ENCODE peak calls at places on chromosomes 7 and 10, in seven cellular contexts. B is uterus; G is bronchial epithelial cell; R is naive thymus-derived CD4-positive, alpha-beta T cell; Y is HL-60; Z is cardiac muscle cell; I is colonic mucosa. U is an unnamed sample.

GRCh38 chr7:28481131-28481926 is 69.0 kb downstream of the CREB5 start:
- DNase-seq in I (no peak), R (no peak), Z (peak; percentile 71), Y (no peak), G (no peak), B (no peak), U (no peak)

GRCh38 chr7:99652671-99653070 is 27.1 kb downstream of the CYP3A5 start:
- DNase-seq in R (no peak), G (no peak), B (no peak), Y (no peak), I (no peak), Z (no peak), U (no peak)

GRCh38 chr10:111116762-111117445 is 40.1 kb downstream of the ADRA2A start:
- DNase-seq in Y (no peak), G (no peak), I (peak; percentile 54), R (no peak), B (no peak), Z (no peak), U (no peak)

GRCh38 chr7:1056785-1057410 is 12.6 kb downstream of the GPR146 start:
- DNase-seq in Y (no peak), I (no peak), Z (no peak), B (no peak), R (no peak), G (no peak), U (no peak)

GRCh38 chr7:78015574-78016260 is 217.1 kb downstream of the PHTF2 start:
- DNase-seq in Z (peak; percentile 53), R (no peak), Y (no peak), G (no peak), I (no peak), B (no peak), U (no peak)

GRCh38 chr10:99394761-99395386 is 35.5 kb downstream of the GOT1 start:
- DNase-seq in B (no peak), Y (no peak), R (no peak), G (peak; percentile 85), I (no peak), Z (no peak), U (no peak)

GRCh38 chr10:24851595-24851994 is 100.8 kb downstream of the PRTFDC1 start:
- DNase-seq in B (no peak), Y (no peak), G (peak; percentile 90), R (peak; percentile 29), I (peak; percentile 63), Z (peak; percentile 53), U (peak; percentile 4)

GRCh38 chr10:78292987-78293865 is 259.6 kb downstream of the RPS24 start:
- DNase-seq in Y (no peak), I (no peak), Z (peak; percentile 22), B (no peak), G (no peak), R (no peak), U (no peak)

GRCh38 chr10:125232841-125233240 is 72.5 kb upstream of the CTBP2 start:
- DNase-seq in B (no peak), Y (no peak), I (no peak), Z (no peak), G (peak; percentile 54), R (no peak), U (no peak)

GRCh38 chr10:118723467-118723866 is 31.3 kb downstream of the CACUL1 start:
- DNase-seq in Y (no peak), B (no peak), G (no peak), I (no peak), Z (peak; percentile 52), R (no peak), U (no peak)

GRCh38 chr10:7767209-7767608 is 20.6 kb downstream of the KIN start:
- DNase-seq in R (no peak), B (no peak), I (no peak), Z (peak; percentile 70), Y (no peak), G (peak; percentile 18), U (no peak)

GRCh38 chr10:86956195-86956840 is 1.1 kb downstream of the MMRN2 start:
- DNase-seq in R (no peak), Z (no peak), B (no peak), I (no peak), Y (no peak), G (no peak), U (no peak)

GRCh38 chr7:65749518-65749917 is 123.4 kb upstream of the VKORC1L1 start:
- DNase-seq in Y (peak; percentile 77), I (no peak), Z (no peak), G (no peak), R (no peak), B (no peak), U (no peak)

GRCh38 chr7:95092332-95092731 is 184.9 kb downstream of the PPP1R9A start:
- DNase-seq in Y (no peak), B (no peak), I (no peak), Z (no peak), R (no peak), G (no peak), U (no peak)

GRCh38 chr10:13483073-13483472 is 45.7 kb downstream of the BEND7 start:
- DNase-seq in Y (no peak), I (no peak), G (no peak), Z (no peak), R (no peak), B (no peak), U (no peak)

GRCh38 chr7:49038821-49039358 is 114.5 kb downstream of the CDC14C start:
- DNase-seq in Z (no peak), B (no peak), I (no peak), R (no peak), G (no peak), Y (no peak), U (no peak)

DNA sequence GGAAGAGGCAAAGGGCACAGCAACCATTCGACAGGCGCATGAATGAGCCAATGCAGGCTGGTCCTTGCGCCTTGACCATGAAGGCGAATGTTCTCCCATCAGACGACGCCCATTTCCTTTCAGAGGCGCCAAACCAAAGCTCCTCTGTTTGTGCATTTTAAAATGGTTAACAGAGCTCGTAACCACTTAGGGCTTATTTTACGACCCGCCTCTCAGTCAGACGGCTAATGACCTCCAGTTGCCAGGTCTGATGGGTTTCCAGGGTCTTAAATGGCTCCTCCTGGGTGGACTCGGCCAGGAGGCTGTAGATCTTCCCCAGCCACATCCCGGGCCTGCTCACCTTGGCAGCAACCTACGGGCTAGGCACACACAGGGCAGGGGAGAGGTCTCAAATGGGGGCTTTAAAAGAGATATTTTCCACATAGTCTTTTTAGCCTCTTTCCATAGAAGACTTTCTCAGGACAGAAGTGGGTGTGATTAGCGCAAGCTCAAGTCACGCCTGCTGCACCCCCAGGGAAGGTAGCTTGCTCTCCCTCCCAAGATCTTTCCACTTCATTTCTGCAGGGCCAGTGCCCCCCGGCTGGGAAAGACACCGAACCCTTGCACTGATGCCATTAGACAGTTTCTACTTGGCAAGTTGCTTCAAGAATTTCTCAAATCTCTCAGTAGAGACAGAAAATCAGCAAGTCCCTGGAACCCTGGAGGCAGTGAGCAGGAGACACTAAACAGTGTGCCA is 19.6 kb downstream of the CHST15 start:
- DNase-seq in I (no peak), R (no peak), Y (no peak), B (no peak), G (no peak), Z (no peak), U (no peak)
- H3K27me3 ChIP-seq in I (no peaks in the 10 kb centered on the region), R (no peaks in the 10 kb centered on the region), Y (peaks cover 7% of the 10 kb centered on the region), B (no peaks in the 10 kb centered on the region), G (no peaks in the 10 kb centered on the region), Z (no peaks in the 10 kb centered on the region), U (no peaks in the 10 kb centered on the region)

GRCh38 chr7:155153676-155154075 is 83.6 kb downstream of the HTR5A start:
- DNase-seq in R (no peak), Y (no peak), B (no peak), Z (no peak), I (no peak), G (no peak), U (no peak)
- H3K27me3 ChIP-seq in R (peaks cover 2% of the 10 kb centered on the region), Y (no peaks in the 10 kb centered on the region), B (no peaks in the 10 kb centered on the region), Z (no peaks in the 10 kb centered on the region), I (no peaks in the 10 kb centered on the region), G (no peaks in the 10 kb centered on the region), U (peaks cover 4% of the 10 kb centered on the region)

DNA sequence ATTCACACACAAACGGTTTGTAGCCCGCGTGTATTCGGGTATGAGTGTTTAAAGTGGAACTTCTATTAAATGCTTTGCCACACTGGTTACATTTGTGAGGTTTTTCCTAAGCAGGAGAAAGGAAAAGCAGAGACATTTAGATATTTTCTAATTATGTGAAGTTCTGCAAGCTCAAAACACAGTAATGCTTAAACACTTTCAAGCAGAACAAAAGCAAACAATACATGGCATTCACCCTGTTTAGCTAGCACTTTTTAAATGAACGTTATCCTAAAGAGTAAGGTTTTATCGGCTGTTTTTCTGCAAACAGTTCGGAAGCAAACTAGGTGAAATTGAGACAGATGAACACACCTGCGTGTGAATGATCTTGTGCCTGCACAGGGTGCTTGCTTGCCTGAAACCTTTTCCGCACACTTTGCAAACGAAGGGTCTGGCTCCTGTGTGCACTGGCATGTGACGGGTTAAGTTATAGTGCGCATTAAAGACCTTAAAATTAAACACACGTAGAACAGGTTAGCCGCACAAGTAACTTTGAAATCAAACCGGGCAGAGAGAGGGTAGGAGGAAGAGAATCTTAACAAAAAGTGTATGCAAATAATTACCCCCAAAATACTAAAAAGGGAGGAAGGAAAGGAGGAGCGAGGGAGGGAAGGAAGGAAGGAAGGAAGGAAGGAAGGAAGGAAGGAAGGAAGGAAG is 1.6 kb downstream of the FEZF1 start:
- DNase-seq in G (no peak), B (no peak), Y (no peak), I (no peak), R (no peak), Z (no peak), U (no peak)
- H3K27me3 ChIP-seq in G (peaks cover 71% of the 10 kb centered on the region), B (peaks cover 81% of the 10 kb centered on the region), Y (peaks cover 49% of the 10 kb centered on the region), I (peaks cover 91% of the 10 kb centered on the region), R (peaks cover 3% of the 10 kb centered on the region), Z (peaks cover 100% of the 10 kb centered on the region), U (peaks cover 9% of the 10 kb centered on the region)

GRCh38 chr7:22549051-22549450 is 49.1 kb upstream of the STEAP1B start:
- DNase-seq in Z (no peak), G (peak; percentile 54), I (no peak), B (no peak), Y (no peak), R (no peak), U (no peak)

GRCh38 chr7:22554184-22554583 is 54.2 kb upstream of the STEAP1B start:
- DNase-seq in Z (no peak), R (no peak), Y (no peak), G (no peak), I (no peak), B (no peak), U (no peak)

GRCh38 chr7:22550514-22551010 is 50.6 kb upstream of the STEAP1B start:
- DNase-seq in I (no peak), Z (no peak), B (no peak), G (no peak), Y (no peak), R (no peak), U (no peak)

GRCh38 chr7:22549667-22550513 is 49.9 kb upstream of the STEAP1B start:
- DNase-seq in Z (peak; percentile 25), B (no peak), Y (no peak), I (no peak), R (no peak), G (peak; percentile 26), U (no peak)

DNA sequence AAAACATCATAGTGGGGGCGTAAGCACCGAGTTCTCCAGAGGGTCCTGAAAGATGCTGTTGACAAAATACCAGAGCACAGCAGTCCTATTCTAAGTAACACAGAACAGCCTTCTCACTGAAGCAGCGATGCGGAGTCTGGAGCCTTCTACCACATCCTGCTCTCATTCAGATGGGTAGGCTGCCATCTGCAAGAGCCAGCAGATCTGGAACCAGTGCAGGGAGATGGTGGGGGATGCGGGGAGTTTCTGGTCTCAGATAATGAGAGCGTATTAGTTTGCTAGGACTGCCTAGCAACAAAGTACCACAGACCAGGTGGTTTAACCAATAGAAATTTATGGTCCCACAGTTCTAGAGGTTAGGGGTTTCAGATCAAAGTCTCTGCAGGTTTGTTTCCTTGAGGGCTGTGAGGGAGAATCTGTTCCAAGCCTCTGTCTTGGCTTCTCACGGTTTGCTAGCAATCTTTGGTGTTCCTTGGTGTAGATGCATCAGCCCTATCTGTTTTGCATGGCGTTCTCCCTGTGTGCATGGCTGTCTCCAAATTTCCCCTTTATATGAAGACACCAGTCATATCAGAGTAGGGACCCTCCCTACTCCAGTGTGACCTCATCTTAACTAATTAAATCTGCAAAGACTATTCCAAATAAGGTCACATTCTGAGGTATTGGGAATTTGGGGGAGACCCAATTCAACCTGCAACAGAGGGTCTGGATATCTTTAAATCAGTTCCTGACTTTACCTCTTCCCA is 52.0 kb upstream of the STEAP1B start:
- DNase-seq in R (no peak), Y (no peak), Z (no peak), G (no peak), I (no peak), B (no peak), U (no peak)
- H3K27me3 ChIP-seq in R (peaks cover 6% of the 10 kb centered on the region), Y (peaks cover 28% of the 10 kb centered on the region), Z (peaks cover 10% of the 10 kb centered on the region), G (peaks cover 16% of the 10 kb centered on the region), I (peaks cover 16% of the 10 kb centered on the region), B (no peaks in the 10 kb centered on the region), U (peaks cover 11% of the 10 kb centered on the region)

U was measured in CD4-positive, alpha-beta memory T cell.